ENCODE peak calls at places on chromosomes 3 and 15, in nine cellular contexts. One of them, this sample, is unnamed.

GRCh38 chr3:173553635-173554280 is 156.2 kb downstream of the NLGN1 start:
- DNase-seq in adrenal gland: no peak
- DNase-seq in left ventricle myocardium inferior: no peak
- DNase-seq in SK-N-MC: peak; percentile 34
- DNase-seq in psoas muscle: no peak
- DNase-seq in brain microvascular endothelial cell: peak; percentile 15
- DNase-seq in AG04450: peak; percentile 4
- DNase-seq in mesenchymal stem cell: peak; percentile 55
- DNase-seq in endodermal cell: peak; percentile 51
- DNase-seq in this sample: no peak

GRCh38 chr3:106333911-106334618 is 465.3 kb upstream of the CBLB start:
- DNase-seq in adrenal gland: no peak
- DNase-seq in left ventricle myocardium inferior: no peak
- DNase-seq in SK-N-MC: no peak
- DNase-seq in psoas muscle: no peak
- DNase-seq in brain microvascular endothelial cell: peak; percentile 72
- DNase-seq in AG04450: peak; percentile 26
- DNase-seq in mesenchymal stem cell: peak; percentile 61
- DNase-seq in endodermal cell: no peak
- DNase-seq in this sample: no peak

GRCh38 chr15:78046796-78047341 is 30.6 kb downstream of the TBC1D2B start:
- DNase-seq in adrenal gland: no peak
- DNase-seq in left ventricle myocardium inferior: no peak
- DNase-seq in SK-N-MC: no peak
- DNase-seq in psoas muscle: no peak
- DNase-seq in brain microvascular endothelial cell: no peak
- DNase-seq in AG04450: no peak
- DNase-seq in mesenchymal stem cell: peak; percentile 38
- DNase-seq in endodermal cell: peak; percentile 8
- DNase-seq in this sample: no peak

GRCh38 chr15:34046471-34047145 is 7.6 kb upstream of the AVEN start:
- DNase-seq in adrenal gland: no peak
- DNase-seq in left ventricle myocardium inferior: no peak
- DNase-seq in SK-N-MC: no peak
- DNase-seq in psoas muscle: no peak
- DNase-seq in brain microvascular endothelial cell: no peak
- DNase-seq in AG04450: no peak
- DNase-seq in mesenchymal stem cell: no peak
- DNase-seq in endodermal cell: no peak
- DNase-seq in this sample: no peak

GRCh38 chr15:80709542-80709941 is 14.4 kb downstream of the ABHD17C start:
- DNase-seq in adrenal gland: no peak
- DNase-seq in left ventricle myocardium inferior: no peak
- DNase-seq in SK-N-MC: no peak
- DNase-seq in psoas muscle: no peak
- DNase-seq in brain microvascular endothelial cell: no peak
- DNase-seq in AG04450: no peak
- DNase-seq in mesenchymal stem cell: no peak
- DNase-seq in endodermal cell: no peak
- DNase-seq in this sample: no peak

GRCh38 chr3:35528728-35529127 is 110.6 kb upstream of the ARPP21 start:
- DNase-seq in adrenal gland: no peak
- DNase-seq in left ventricle myocardium inferior: no peak
- DNase-seq in SK-N-MC: no peak
- DNase-seq in psoas muscle: no peak
- DNase-seq in brain microvascular endothelial cell: peak; percentile 12
- DNase-seq in AG04450: no peak
- DNase-seq in mesenchymal stem cell: no peak
- DNase-seq in endodermal cell: no peak
- DNase-seq in this sample: no peak

GRCh38 chr3:16448691-16449090 is 64.8 kb downstream of the RFTN1 start:
- DNase-seq in adrenal gland: no peak
- DNase-seq in left ventricle myocardium inferior: peak; percentile 70
- DNase-seq in SK-N-MC: no peak
- DNase-seq in psoas muscle: peak; percentile 78
- DNase-seq in brain microvascular endothelial cell: peak; percentile 97
- DNase-seq in AG04450: peak; percentile 89
- DNase-seq in mesenchymal stem cell: peak; percentile 94
- DNase-seq in endodermal cell: peak; percentile 82
- DNase-seq in this sample: peak; percentile 23

GRCh38 chr15:81002254-81003022 is 1.7 kb downstream of the TLNRD1 start:
- DNase-seq in adrenal gland: peak; percentile 41
- DNase-seq in left ventricle myocardium inferior: peak; percentile 27
- DNase-seq in SK-N-MC: no peak
- DNase-seq in psoas muscle: peak; percentile 29
- DNase-seq in brain microvascular endothelial cell: no peak
- DNase-seq in AG04450: no peak
- DNase-seq in mesenchymal stem cell: peak; percentile 43
- DNase-seq in endodermal cell: peak; percentile 73
- DNase-seq in this sample: peak; percentile 23

GRCh38 chr3:33250712-33251111 is 26.5 kb upstream of the FBXL2 start:
- DNase-seq in adrenal gland: no peak
- DNase-seq in left ventricle myocardium inferior: no peak
- DNase-seq in SK-N-MC: no peak
- DNase-seq in psoas muscle: no peak
- DNase-seq in brain microvascular endothelial cell: peak; percentile 2
- DNase-seq in AG04450: no peak
- DNase-seq in mesenchymal stem cell: peak; percentile 6
- DNase-seq in endodermal cell: no peak
- DNase-seq in this sample: no peak

GRCh38 chr3:93906245-93906644 is 67.5 kb downstream of the PROS1 start:
- DNase-seq in adrenal gland: no peak
- DNase-seq in left ventricle myocardium inferior: peak; percentile 57
- DNase-seq in SK-N-MC: no peak
- DNase-seq in psoas muscle: no peak
- DNase-seq in brain microvascular endothelial cell: no peak
- DNase-seq in AG04450: no peak
- DNase-seq in mesenchymal stem cell: no peak
- DNase-seq in endodermal cell: no peak
- DNase-seq in this sample: no peak

GRCh38 chr3:159762981-159763465 is 225.6 kb upstream of the IL12A start:
- DNase-seq in adrenal gland: peak; percentile 31
- DNase-seq in left ventricle myocardium inferior: peak; percentile 65
- DNase-seq in SK-N-MC: no peak
- DNase-seq in psoas muscle: peak; percentile 65
- DNase-seq in brain microvascular endothelial cell: peak; percentile 85
- DNase-seq in AG04450: peak; percentile 61
- DNase-seq in mesenchymal stem cell: peak; percentile 96
- DNase-seq in endodermal cell: peak; percentile 87
- DNase-seq in this sample: peak; percentile 32

GRCh38 chr15:90883971-90884718 is at the start of gene FES:
- DNase-seq in adrenal gland: peak; percentile 59
- DNase-seq in left ventricle myocardium inferior: peak; percentile 81
- DNase-seq in SK-N-MC: no peak
- DNase-seq in psoas muscle: peak; percentile 71
- DNase-seq in brain microvascular endothelial cell: no peak
- DNase-seq in AG04450: no peak
- DNase-seq in mesenchymal stem cell: peak; percentile 56
- DNase-seq in endodermal cell: peak; percentile 89
- DNase-seq in this sample: peak; percentile 46

GRCh38 chr3:8997151-8997550 is 33.9 kb upstream of the RAD18 start:
- DNase-seq in adrenal gland: no peak
- DNase-seq in left ventricle myocardium inferior: no peak
- DNase-seq in SK-N-MC: no peak
- DNase-seq in psoas muscle: no peak
- DNase-seq in brain microvascular endothelial cell: no peak
- DNase-seq in AG04450: no peak
- DNase-seq in mesenchymal stem cell: no peak
- DNase-seq in endodermal cell: no peak
- DNase-seq in this sample: no peak

GRCh38 chr3:74465652-74466415 is 148.6 kb downstream of the CNTN3 start:
- DNase-seq in adrenal gland: no peak
- DNase-seq in left ventricle myocardium inferior: no peak
- DNase-seq in SK-N-MC: no peak
- DNase-seq in psoas muscle: no peak
- DNase-seq in brain microvascular endothelial cell: no peak
- DNase-seq in AG04450: no peak
- DNase-seq in mesenchymal stem cell: no peak
- DNase-seq in endodermal cell: no peak
- DNase-seq in this sample: no peak

GRCh38 chr3:188416041-188416440 is 262.1 kb downstream of the LPP start:
- DNase-seq in adrenal gland: no peak
- DNase-seq in left ventricle myocardium inferior: no peak
- DNase-seq in SK-N-MC: no peak
- DNase-seq in psoas muscle: no peak
- DNase-seq in brain microvascular endothelial cell: no peak
- DNase-seq in AG04450: no peak
- DNase-seq in mesenchymal stem cell: no peak
- DNase-seq in endodermal cell: no peak
- DNase-seq in this sample: no peak

GRCh38 chr3:69747511-69748248 is 8.4 kb downstream of the MITF start:
- DNase-seq in adrenal gland: no peak
- DNase-seq in left ventricle myocardium inferior: no peak
- DNase-seq in SK-N-MC: no peak
- DNase-seq in psoas muscle: no peak
- DNase-seq in brain microvascular endothelial cell: no peak
- DNase-seq in AG04450: no peak
- DNase-seq in mesenchymal stem cell: peak; percentile 74
- DNase-seq in endodermal cell: no peak
- DNase-seq in this sample: no peak

GRCh38 chr15:94231728-94232086 is 346 bp downstream of the MCTP2 start:
- DNase-seq in adrenal gland: no peak
- DNase-seq in left ventricle myocardium inferior: no peak
- DNase-seq in SK-N-MC: no peak
- DNase-seq in psoas muscle: no peak
- DNase-seq in brain microvascular endothelial cell: no peak
- DNase-seq in AG04450: no peak
- DNase-seq in mesenchymal stem cell: peak; percentile 70
- DNase-seq in endodermal cell: no peak
- DNase-seq in this sample: no peak

DNA sequence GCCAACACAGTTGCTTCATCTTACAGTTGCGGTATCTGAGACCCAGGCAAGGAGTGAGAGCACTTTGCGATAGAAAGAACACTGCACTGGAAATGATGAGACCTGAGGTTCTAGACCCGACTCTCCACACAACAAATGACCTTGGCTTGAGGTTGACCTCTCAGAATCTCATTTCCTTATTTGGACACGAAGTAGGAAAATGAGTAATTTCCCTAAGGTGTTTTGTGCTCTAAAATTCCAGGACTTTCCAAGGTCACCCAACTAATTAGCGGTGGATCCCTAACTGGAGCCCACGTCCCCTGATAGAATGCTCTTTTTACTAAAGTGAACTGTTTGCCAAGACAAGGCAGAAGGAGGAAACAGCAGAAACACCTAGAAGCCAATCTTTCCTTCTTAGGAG is 26.7 kb upstream of the FBN1 start:
- DNase-seq in adrenal gland: no peak
- DNase-seq in left ventricle myocardium inferior: no peak
- DNase-seq in SK-N-MC: no peak
- DNase-seq in psoas muscle: no peak
- DNase-seq in brain microvascular endothelial cell: no peak
- DNase-seq in AG04450: no peak
- DNase-seq in mesenchymal stem cell: no peak
- DNase-seq in endodermal cell: no peak
- DNase-seq in this sample: no peak
- H3K27ac ChIP-seq in adrenal gland: no peak overlapping the region
- H3K27ac ChIP-seq in left ventricle myocardium inferior: peak overlapping the region; percentile 73
- H3K27ac ChIP-seq in SK-N-MC: no peak overlapping the region
- H3K27ac ChIP-seq in psoas muscle: no peak overlapping the region
- H3K27ac ChIP-seq in brain microvascular endothelial cell: peak overlapping the region; percentile 84
- H3K27ac ChIP-seq in AG04450: no peak overlapping the region
- H3K27ac ChIP-seq in mesenchymal stem cell: no peak overlapping the region
- H3K27ac ChIP-seq in endodermal cell: no peak overlapping the region
- H3K27ac ChIP-seq in this sample: no peak overlapping the region

DNA sequence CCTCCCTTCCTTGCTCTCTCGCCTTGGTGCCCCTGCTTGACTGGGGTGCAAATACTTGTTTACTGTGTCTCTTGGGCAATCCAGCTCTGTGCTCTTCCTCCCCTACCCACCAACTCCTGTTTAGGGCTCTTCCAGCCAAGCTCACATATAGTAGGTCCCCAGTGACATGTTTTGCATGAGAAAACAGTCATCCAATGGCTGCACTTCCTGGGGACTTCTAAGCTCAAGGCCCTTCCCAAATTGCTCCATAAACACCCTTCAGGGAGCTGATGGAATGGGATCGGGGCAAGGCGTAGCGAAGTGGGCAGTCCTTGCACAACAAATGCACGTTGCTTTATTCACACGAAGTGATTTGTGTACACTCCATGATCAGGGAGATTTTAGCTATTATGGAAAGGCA is 9.4 kb upstream of the COPG1 start:
- DNase-seq in adrenal gland: no peak
- DNase-seq in left ventricle myocardium inferior: no peak
- DNase-seq in SK-N-MC: no peak
- DNase-seq in psoas muscle: no peak
- DNase-seq in brain microvascular endothelial cell: no peak
- DNase-seq in AG04450: no peak
- DNase-seq in mesenchymal stem cell: no peak
- DNase-seq in endodermal cell: peak; percentile 58
- DNase-seq in this sample: no peak
- H3K27ac ChIP-seq in adrenal gland: no peak overlapping the region
- H3K27ac ChIP-seq in left ventricle myocardium inferior: peak overlapping the region; percentile 81
- H3K27ac ChIP-seq in SK-N-MC: no peak overlapping the region
- H3K27ac ChIP-seq in psoas muscle: no peak overlapping the region
- H3K27ac ChIP-seq in brain microvascular endothelial cell: no peak overlapping the region
- H3K27ac ChIP-seq in AG04450: no peak overlapping the region
- H3K27ac ChIP-seq in mesenchymal stem cell: no peak overlapping the region
- H3K27ac ChIP-seq in endodermal cell: no peak overlapping the region
- H3K27ac ChIP-seq in this sample: no peak overlapping the region

GRCh38 chr15:74696808-74697207 is 984 bp upstream of the EDC3 start:
- DNase-seq in adrenal gland: no peak
- DNase-seq in left ventricle myocardium inferior: no peak
- DNase-seq in SK-N-MC: no peak
- DNase-seq in psoas muscle: no peak
- DNase-seq in brain microvascular endothelial cell: no peak
- DNase-seq in AG04450: no peak
- DNase-seq in mesenchymal stem cell: no peak
- DNase-seq in endodermal cell: no peak
- DNase-seq in this sample: no peak
- H3K27ac ChIP-seq in adrenal gland: no peak overlapping the region
- H3K27ac ChIP-seq in left ventricle myocardium inferior: no peak overlapping the region
- H3K27ac ChIP-seq in SK-N-MC: no peak overlapping the region
- H3K27ac ChIP-seq in psoas muscle: no peak overlapping the region
- H3K27ac ChIP-seq in brain microvascular endothelial cell: no peak overlapping the region
- H3K27ac ChIP-seq in AG04450: no peak overlapping the region
- H3K27ac ChIP-seq in mesenchymal stem cell: no peak overlapping the region
- H3K27ac ChIP-seq in endodermal cell: no peak overlapping the region
- H3K27ac ChIP-seq in this sample: no peak overlapping the region

DNA sequence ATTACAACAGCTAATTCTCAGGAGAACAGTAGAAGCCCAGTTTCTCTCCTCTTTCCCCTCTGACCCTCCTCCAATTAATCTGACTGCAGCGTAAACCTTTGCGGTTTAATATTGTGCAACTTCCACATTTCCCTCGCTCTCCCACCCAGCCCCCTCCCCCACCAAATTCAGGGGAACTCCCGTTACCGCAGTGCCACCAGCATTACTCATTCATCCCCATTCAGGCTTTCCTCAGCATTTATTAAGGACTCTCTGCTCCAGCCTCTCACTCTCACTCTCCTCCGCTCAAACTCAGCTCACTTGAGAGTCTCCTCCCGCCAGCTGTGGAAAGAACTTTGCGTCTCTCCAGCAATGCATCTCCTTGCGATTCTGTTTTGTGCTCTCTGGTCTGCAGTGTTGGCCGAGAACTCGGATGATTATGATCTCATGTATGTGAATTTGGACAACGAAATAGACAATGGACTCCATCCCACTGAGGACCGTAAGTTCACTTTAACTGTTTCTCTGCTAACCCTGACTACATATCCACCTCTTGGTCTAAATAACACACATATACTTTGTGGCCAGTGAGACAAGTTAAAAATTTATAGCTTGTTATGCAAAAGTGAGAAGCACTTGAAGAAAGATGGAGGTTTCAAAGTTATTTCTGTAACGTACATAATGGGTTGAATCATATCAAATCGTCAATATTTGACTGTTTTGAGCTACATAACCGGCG is at the start of gene PTX3:
- DNase-seq in adrenal gland: peak; percentile 18
- DNase-seq in left ventricle myocardium inferior: peak; percentile 21
- DNase-seq in SK-N-MC: no peak
- DNase-seq in psoas muscle: peak; percentile 39
- DNase-seq in brain microvascular endothelial cell: peak; percentile 84
- DNase-seq in AG04450: peak; percentile 81
- DNase-seq in mesenchymal stem cell: peak; percentile 92
- DNase-seq in endodermal cell: peak; percentile 57
- DNase-seq in this sample: peak; percentile 9
- H3K27ac ChIP-seq in adrenal gland: no peak within 1 kb of the TSS
- H3K27ac ChIP-seq in left ventricle myocardium inferior: no peak within 1 kb of the TSS
- H3K27ac ChIP-seq in SK-N-MC: no peak within 1 kb of the TSS
- H3K27ac ChIP-seq in psoas muscle: no peak within 1 kb of the TSS
- H3K27ac ChIP-seq in brain microvascular endothelial cell: peak within 1 kb of the TSS; percentile 61
- H3K27ac ChIP-seq in AG04450: peak within 1 kb of the TSS; percentile 47
- H3K27ac ChIP-seq in mesenchymal stem cell: peak within 1 kb of the TSS; percentile 51
- H3K27ac ChIP-seq in endodermal cell: peak within 1 kb of the TSS; percentile 42
- H3K27ac ChIP-seq in this sample: no peak within 1 kb of the TSS